ENCODE peak calls at places on chromosomes 7 and 10, in four cellular contexts. One of them, this sample, is unnamed.

GRCh38 chr7:112515989-112516388 is 35.2 kb downstream of the LSMEM1 start:
- DNase-seq in brain microvascular endothelial cell: no peak
- DNase-seq in uterus: no peak
- DNase-seq in AG09309: no peak
- DNase-seq in this sample: no peak

GRCh38 chr10:62779487-62780248 is 24.9 kb upstream of the ADO start:
- DNase-seq in brain microvascular endothelial cell: peak
- DNase-seq in uterus: no peak
- DNase-seq in AG09309: peak
- DNase-seq in this sample: no peak

GRCh38 chr7:20136647-20137046 is 80.5 kb downstream of the MACC1 start:
- DNase-seq in brain microvascular endothelial cell: no peak
- DNase-seq in uterus: no peak
- DNase-seq in AG09309: no peak
- DNase-seq in this sample: no peak

GRCh38 chr7:48139461-48139860 is 31.8 kb upstream of the ABCA13 start:
- DNase-seq in brain microvascular endothelial cell: no peak
- DNase-seq in uterus: no peak
- DNase-seq in AG09309: no peak
- DNase-seq in this sample: no peak

GRCh38 chr10:72691470-72692056 is 380 bp upstream of the MCU start:
- DNase-seq in brain microvascular endothelial cell: peak
- DNase-seq in uterus: no peak
- DNase-seq in AG09309: no peak
- DNase-seq in this sample: no peak

GRCh38 chr10:92350411-92350810 is 59.4 kb downstream of the MARCHF5 start:
- DNase-seq in brain microvascular endothelial cell: no peak
- DNase-seq in uterus: no peak
- DNase-seq in AG09309: no peak
- DNase-seq in this sample: no peak

GRCh38 chr7:25025218-25025671 is 45.3 kb upstream of the OSBPL3 start:
- DNase-seq in brain microvascular endothelial cell: peak
- DNase-seq in uterus: no peak
- DNase-seq in AG09309: peak
- DNase-seq in this sample: no peak

GRCh38 chr10:114519306-114519669 is 115.0 kb upstream of the AFAP1L2 start:
- DNase-seq in brain microvascular endothelial cell: no peak
- DNase-seq in uterus: no peak
- DNase-seq in AG09309: no peak
- DNase-seq in this sample: no peak

GRCh38 chr7:88243345-88243909 is 23.6 kb upstream of the SRI start:
- DNase-seq in brain microvascular endothelial cell: peak
- DNase-seq in uterus: no peak
- DNase-seq in AG09309: no peak
- DNase-seq in this sample: no peak

GRCh38 chr10:11846542-11846941 is 23.4 kb downstream of the PROSER2 start:
- DNase-seq in brain microvascular endothelial cell: no peak
- DNase-seq in uterus: no peak
- DNase-seq in AG09309: no peak
- DNase-seq in this sample: no peak

GRCh38 chr10:71756441-71757191 is 16.7 kb downstream of the VSIR start:
- DNase-seq in brain microvascular endothelial cell: no peak
- DNase-seq in uterus: no peak
- DNase-seq in AG09309: peak
- DNase-seq in this sample: no peak

GRCh38 chr10:22505923-22506685 is 160.8 kb downstream of the SPAG6 start:
- DNase-seq in brain microvascular endothelial cell: no peak
- DNase-seq in uterus: no peak
- DNase-seq in AG09309: peak
- DNase-seq in this sample: no peak

GRCh38 chr7:112654322-112655216 is 135.6 kb downstream of the TMEM168 start:
- DNase-seq in brain microvascular endothelial cell: peak
- DNase-seq in uterus: no peak
- DNase-seq in AG09309: no peak
- DNase-seq in this sample: no peak

GRCh38 chr10:43808136-43808535 is 159.5 kb upstream of the ZNF32 start:
- DNase-seq in brain microvascular endothelial cell: no peak
- DNase-seq in uterus: no peak
- DNase-seq in AG09309: no peak
- DNase-seq in this sample: no peak

GRCh38 chr7:44712012-44712411 is 36.6 kb upstream of the ZMIZ2 start:
- DNase-seq in brain microvascular endothelial cell: no peak
- DNase-seq in uterus: no peak
- DNase-seq in AG09309: no peak
- DNase-seq in this sample: no peak

GRCh38 chr10:31959461-31960173 is 31.0 kb upstream of the ARHGAP12 start:
- DNase-seq in brain microvascular endothelial cell: no peak
- DNase-seq in uterus: no peak
- DNase-seq in AG09309: no peak
- DNase-seq in this sample: no peak

GRCh38 chr10:14803827-14804226 is 29.1 kb upstream of the FAM107B start:
- DNase-seq in brain microvascular endothelial cell: no peak
- DNase-seq in uterus: no peak
- DNase-seq in AG09309: no peak
- DNase-seq in this sample: no peak

GRCh38 chr7:141685285-141686035 is 16.5 kb downstream of the DENND11 start:
- DNase-seq in brain microvascular endothelial cell: no peak
- DNase-seq in uterus: no peak
- DNase-seq in AG09309: no peak
- DNase-seq in this sample: no peak

GRCh38 chr7:103391150-103391549 is 43.7 kb downstream of the PSMC2 start:
- DNase-seq in brain microvascular endothelial cell: no peak
- DNase-seq in uterus: no peak
- DNase-seq in AG09309: no peak
- DNase-seq in this sample: no peak

GRCh38 chr10:31158000-31158658 is 126.5 kb upstream of the ZNF438 start:
- DNase-seq in brain microvascular endothelial cell: no peak
- DNase-seq in uterus: no peak
- DNase-seq in AG09309: no peak
- DNase-seq in this sample: no peak

GRCh38 chr7:36943591-36944430 is 219.5 kb upstream of the AOAH start:
- DNase-seq in brain microvascular endothelial cell: no peak
- DNase-seq in uterus: no peak
- DNase-seq in AG09309: no peak
- DNase-seq in this sample: no peak

GRCh38 chr10:85979598-85979997 is 387.0 kb downstream of the GRID1 start:
- DNase-seq in brain microvascular endothelial cell: no peak
- DNase-seq in uterus: no peak
- DNase-seq in AG09309: no peak
- DNase-seq in this sample: peak

GRCh38 chr10:8050561-8051108 is 3.9 kb upstream of the GATA3 start:
- DNase-seq in brain microvascular endothelial cell: no peak
- DNase-seq in uterus: no peak
- DNase-seq in AG09309: no peak
- DNase-seq in this sample: peak

GRCh38 chr10:68153473-68154210 is 44.4 kb downstream of the MYPN start:
- DNase-seq in brain microvascular endothelial cell: peak
- DNase-seq in uterus: no peak
- DNase-seq in AG09309: peak
- DNase-seq in this sample: no peak

GRCh38 chr7:30453859-30454258 is 24.7 kb downstream of the NOD1 start:
- DNase-seq in brain microvascular endothelial cell: no peak
- DNase-seq in uterus: peak
- DNase-seq in AG09309: no peak
- DNase-seq in this sample: no peak

DNA sequence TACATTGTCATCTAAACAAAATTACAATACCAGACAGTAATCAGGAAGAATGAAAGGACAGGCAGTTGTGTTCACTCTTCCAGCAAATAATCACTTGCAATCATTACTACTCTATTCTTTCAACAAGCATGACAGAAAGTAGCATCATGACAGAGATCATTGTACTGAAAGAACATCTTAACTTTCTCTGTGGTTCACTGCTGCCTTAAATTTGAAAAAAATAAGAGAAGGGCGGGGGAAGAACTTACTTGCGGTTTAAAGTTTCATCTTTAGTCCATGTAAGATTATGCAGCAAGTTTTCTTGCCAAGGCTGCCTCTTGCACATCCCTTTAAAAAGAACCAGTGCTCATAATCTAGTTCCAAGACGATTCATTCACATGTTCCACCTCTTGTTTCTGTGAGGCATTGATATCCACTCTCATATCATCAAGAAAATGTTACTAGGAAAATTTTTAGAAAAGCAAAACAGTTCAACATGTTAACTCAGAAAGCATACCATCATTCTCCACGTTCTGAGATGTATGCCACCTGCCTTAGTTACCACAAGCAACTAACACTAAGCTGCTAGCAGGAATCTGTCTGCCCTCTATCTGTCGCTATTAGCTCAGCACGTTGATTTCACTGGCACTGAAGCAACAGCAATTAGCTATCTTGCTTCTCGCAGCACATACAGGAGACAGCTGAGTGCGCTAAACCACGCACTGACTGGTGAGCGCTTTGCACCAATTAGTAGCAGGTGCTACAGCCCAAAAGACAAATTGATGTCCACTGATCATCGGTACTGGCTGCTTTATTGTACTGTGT is at the start of gene PCDH15:
- DNase-seq in brain microvascular endothelial cell: no peak
- DNase-seq in uterus: no peak
- DNase-seq in AG09309: no peak
- DNase-seq in this sample: no peak
- TF ChIP-seq CTCF in brain microvascular endothelial cell: peak
- TF ChIP-seq CTCF in uterus: no peak
- TF ChIP-seq CTCF in AG09309: no peak
- TF ChIP-seq CTCF in this sample: peak

GRCh38 chr10:128263891-128264688 is 137.9 kb upstream of the MKI67 start:
- DNase-seq in brain microvascular endothelial cell: peak
- DNase-seq in uterus: peak
- DNase-seq in AG09309: peak
- DNase-seq in this sample: peak
- TF ChIP-seq CTCF in brain microvascular endothelial cell: peak
- TF ChIP-seq CTCF in uterus: peak
- TF ChIP-seq CTCF in AG09309: peak
- TF ChIP-seq CTCF in this sample: peak

GRCh38 chr10:109306698-109307097 is 616.6 kb downstream of the XPNPEP1 start:
- DNase-seq in brain microvascular endothelial cell: no peak
- DNase-seq in uterus: no peak
- DNase-seq in AG09309: no peak
- DNase-seq in this sample: no peak

DNA sequence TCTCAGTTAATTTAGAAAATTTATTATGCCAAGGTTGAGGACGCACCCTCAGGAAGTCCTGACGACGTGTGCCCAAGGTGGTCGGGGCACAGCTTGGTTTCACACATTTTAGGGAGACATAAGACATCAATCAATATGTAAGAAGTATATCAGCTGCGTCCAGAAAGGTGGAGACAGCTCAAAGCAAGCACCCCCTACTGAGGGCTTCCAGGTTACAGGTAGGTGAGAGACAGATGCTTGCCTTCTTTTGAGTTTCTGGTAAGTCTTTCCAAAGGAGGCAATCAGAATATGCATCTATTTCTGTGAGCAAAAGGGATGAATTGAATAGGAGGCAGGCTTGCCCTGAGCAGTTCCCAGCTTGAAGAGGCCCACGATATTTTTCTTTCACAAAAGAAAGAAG is 614.3 kb downstream of the XPNPEP1 start:
- DNase-seq in brain microvascular endothelial cell: no peak
- DNase-seq in uterus: no peak
- DNase-seq in AG09309: no peak
- DNase-seq in this sample: no peak
- TF ChIP-seq CTCF in brain microvascular endothelial cell: no peak
- TF ChIP-seq CTCF in uterus: no peak
- TF ChIP-seq CTCF in AG09309: no peak
- TF ChIP-seq CTCF in this sample: no peak

GRCh38 chr10:123666318-123667291 is at the start of gene GPR26:
- DNase-seq in brain microvascular endothelial cell: no peak
- DNase-seq in uterus: no peak
- DNase-seq in AG09309: no peak
- DNase-seq in this sample: no peak
- TF ChIP-seq CTCF in brain microvascular endothelial cell: no peak
- TF ChIP-seq CTCF in uterus: no peak
- TF ChIP-seq CTCF in AG09309: no peak
- TF ChIP-seq CTCF in this sample: no peak

DNA sequence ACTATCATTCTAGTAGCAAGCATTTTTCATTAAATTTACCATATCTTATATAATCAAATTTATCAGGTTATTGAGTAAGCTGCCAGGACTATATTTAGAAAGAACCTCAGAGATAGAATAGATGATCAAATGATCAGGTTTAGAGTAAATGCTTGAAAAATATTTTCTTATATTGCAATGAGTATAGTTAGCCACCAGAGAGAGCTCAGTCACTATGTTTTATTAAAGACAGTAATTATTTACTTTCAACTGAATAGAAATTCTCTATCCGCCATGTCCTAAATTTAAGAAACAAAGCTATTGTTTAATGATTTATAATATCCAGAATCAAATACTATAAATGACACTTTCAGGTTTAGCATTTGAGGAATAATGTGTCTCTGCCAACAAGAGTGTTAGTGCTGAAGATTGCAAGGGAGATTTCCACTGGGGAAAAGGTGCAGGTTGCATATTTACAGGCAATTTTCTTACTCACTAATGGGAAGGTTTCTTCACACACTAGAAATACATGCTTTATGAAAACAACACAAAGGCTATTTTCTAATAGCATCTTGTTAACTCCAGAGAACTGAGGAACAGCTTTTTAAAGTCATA is 184.7 kb downstream of the DGKB start:
- DNase-seq in brain microvascular endothelial cell: no peak
- DNase-seq in uterus: no peak
- DNase-seq in AG09309: no peak
- DNase-seq in this sample: no peak
- TF ChIP-seq CTCF in brain microvascular endothelial cell: peak
- TF ChIP-seq CTCF in uterus: peak
- TF ChIP-seq CTCF in AG09309: peak
- TF ChIP-seq CTCF in this sample: peak

GRCh38 chr7:150357771-150358427 is 10.7 kb upstream of the REPIN1 start:
- DNase-seq in brain microvascular endothelial cell: no peak
- DNase-seq in uterus: no peak
- DNase-seq in AG09309: no peak
- DNase-seq in this sample: no peak
- TF ChIP-seq CTCF in brain microvascular endothelial cell: no peak
- TF ChIP-seq CTCF in uterus: no peak
- TF ChIP-seq CTCF in AG09309: no peak
- TF ChIP-seq CTCF in this sample: no peak

This sample was measured in type B pancreatic cell.